ENCODE peak calls at places on chromosomes 6 and 20, in four cellular contexts. S is NCI-H1105 treated with DMSO at 0.1 percent for 48 hours, W is M059J, G is T-helper 1 cell. Y is an unnamed sample.
A peak's percentile ranks its signal among the peaks of the same experiment; 100 is the strongest.

GRCh38 chr20:45290677-45291355 is 15.8 kb upstream of the RBPJL start:
- DNase-seq in W (peak; percentile 87), G (peak; percentile 36), S (peak; percentile 80), Y (peak; percentile 78)

GRCh38 chr20:8545212-8545611 is 413.1 kb downstream of the PLCB1 start:
- DNase-seq in W (peak; percentile 34), G (no peak), S (no peak), Y (no peak)

GRCh38 chr6:87722831-87723726 is 21.0 kb upstream of the AKIRIN2 start:
- DNase-seq in S (peak; percentile 6), G (no peak), W (peak; percentile 97), Y (no peak)

GRCh38 chr6:13676551-13677156 is 35.0 kb downstream of the RANBP9 start:
- DNase-seq in G (no peak), W (no peak), S (no peak), Y (no peak)

GRCh38 chr20:55135923-55136322 is 660.5 kb downstream of the DOK5 start:
- DNase-seq in G (no peak), S (no peak), W (peak; percentile 17), Y (no peak)

GRCh38 chr6:137767931-137768690 is 98.9 kb upstream of the TNFAIP3 start:
- DNase-seq in G (no peak), W (peak; percentile 46), S (no peak), Y (no peak)

GRCh38 chr6:35497571-35498406 is 910 bp upstream of the TEAD3 start:
- DNase-seq in G (no peak), S (no peak), W (peak; percentile 77), Y (no peak)

GRCh38 chr6:53348436-53349208 is at the start of gene ELOVL5:
- DNase-seq in G (peak; percentile 96), W (peak; percentile 99), S (peak; percentile 91), Y (peak; percentile 95)